ENCODE peak calls at places on chromosome 5, in six cellular contexts. One of them, this sample, is unnamed.

GRCh38 chr5:56910123-56910951 is 941 bp downstream of the SETD9 start:
- DNase-seq in GM12892: peak
- DNase-seq in GM12878: no peak
- DNase-seq in H1: no peak
- DNase-seq in HepG2: peak
- DNase-seq in K562: peak
- DNase-seq in this sample: no peak

GRCh38 chr5:87151547-87151946 is 116.1 kb upstream of the RASA1 start:
- DNase-seq in GM12892: no peak
- DNase-seq in GM12878: no peak
- DNase-seq in H1: no peak
- DNase-seq in HepG2: no peak
- DNase-seq in K562: peak
- DNase-seq in this sample: no peak

GRCh38 chr5:136054133-136054996 is 25.6 kb downstream of the TGFBI start:
- DNase-seq in GM12892: no peak
- DNase-seq in GM12878: no peak
- DNase-seq in H1: no peak
- DNase-seq in HepG2: no peak
- DNase-seq in K562: no peak
- DNase-seq in this sample: no peak

GRCh38 chr5:139659673-139660072 is 11.5 kb downstream of the CXXC5 start:
- DNase-seq in GM12892: no peak
- DNase-seq in GM12878: no peak
- DNase-seq in H1: no peak
- DNase-seq in HepG2: no peak
- DNase-seq in K562: no peak
- DNase-seq in this sample: no peak

GRCh38 chr5:172956228-172956627 is 3.0 kb upstream of the RPL26L1 start:
- DNase-seq in GM12892: no peak
- DNase-seq in GM12878: no peak
- DNase-seq in H1: no peak
- DNase-seq in HepG2: no peak
- DNase-seq in K562: no peak
- DNase-seq in this sample: no peak

GRCh38 chr5:67353500-67353931 is 156.9 kb upstream of the CD180 start:
- DNase-seq in GM12892: no peak
- DNase-seq in GM12878: no peak
- DNase-seq in H1: no peak
- DNase-seq in HepG2: no peak
- DNase-seq in K562: no peak
- DNase-seq in this sample: no peak

GRCh38 chr5:174424219-174425053 is 299.9 kb upstream of the MSX2 start:
- DNase-seq in GM12892: no peak
- DNase-seq in GM12878: no peak
- DNase-seq in H1: no peak
- DNase-seq in HepG2: no peak
- DNase-seq in K562: no peak
- DNase-seq in this sample: no peak

GRCh38 chr5:149424371-149425315 is 45.6 kb upstream of the IL17B start:
- DNase-seq in GM12892: no peak
- DNase-seq in GM12878: no peak
- DNase-seq in H1: no peak
- DNase-seq in HepG2: no peak
- DNase-seq in K562: no peak
- DNase-seq in this sample: no peak

GRCh38 chr5:116942622-116943021 is 368.0 kb upstream of the SEMA6A start:
- DNase-seq in GM12892: no peak
- DNase-seq in GM12878: no peak
- DNase-seq in H1: no peak
- DNase-seq in HepG2: no peak
- DNase-seq in K562: no peak
- DNase-seq in this sample: no peak

GRCh38 chr5:57889558-57889957 is 406.9 kb upstream of the ACTBL2 start:
- DNase-seq in GM12892: no peak
- DNase-seq in GM12878: no peak
- DNase-seq in H1: no peak
- DNase-seq in HepG2: peak
- DNase-seq in K562: peak
- DNase-seq in this sample: no peak

GRCh38 chr5:160262151-160262550 is 32.8 kb downstream of the FABP6 start:
- DNase-seq in GM12892: no peak
- DNase-seq in GM12878: no peak
- DNase-seq in H1: no peak
- DNase-seq in HepG2: peak
- DNase-seq in K562: no peak
- DNase-seq in this sample: no peak

GRCh38 chr5:138653502-138653901 is 78.3 kb upstream of the HSPA9 start:
- DNase-seq in GM12892: no peak
- DNase-seq in GM12878: no peak
- DNase-seq in H1: no peak
- DNase-seq in HepG2: no peak
- DNase-seq in K562: no peak
- DNase-seq in this sample: no peak

GRCh38 chr5:10836991-10837390 is 76.0 kb upstream of the DAP start:
- DNase-seq in GM12892: no peak
- DNase-seq in GM12878: no peak
- DNase-seq in H1: no peak
- DNase-seq in HepG2: no peak
- DNase-seq in K562: no peak
- DNase-seq in this sample: no peak

GRCh38 chr5:43560128-43560527 is 3.3 kb upstream of the PAIP1 start:
- DNase-seq in GM12892: no peak
- DNase-seq in GM12878: no peak
- DNase-seq in H1: no peak
- DNase-seq in HepG2: no peak
- DNase-seq in K562: no peak
- DNase-seq in this sample: no peak

GRCh38 chr5:30607301-30607700 is 586.2 kb upstream of the CDH6 start:
- DNase-seq in GM12892: no peak
- DNase-seq in GM12878: no peak
- DNase-seq in H1: no peak
- DNase-seq in HepG2: peak
- DNase-seq in K562: no peak
- DNase-seq in this sample: no peak

GRCh38 chr5:139878093-139878492 is 82.5 kb downstream of the PSD2 start:
- DNase-seq in GM12892: no peak
- DNase-seq in GM12878: no peak
- DNase-seq in H1: no peak
- DNase-seq in HepG2: no peak
- DNase-seq in K562: peak
- DNase-seq in this sample: no peak

GRCh38 chr5:61330341-61330878 is 1.6 kb upstream of the ZSWIM6 start:
- DNase-seq in GM12892: no peak
- DNase-seq in GM12878: no peak
- DNase-seq in H1: no peak
- DNase-seq in HepG2: peak
- DNase-seq in K562: peak
- DNase-seq in this sample: no peak

GRCh38 chr5:369151-369939 is 47.8 kb downstream of the AHRR start:
- DNase-seq in GM12892: no peak
- DNase-seq in GM12878: peak
- DNase-seq in H1: no peak
- DNase-seq in HepG2: no peak
- DNase-seq in K562: no peak
- DNase-seq in this sample: no peak

GRCh38 chr5:27652505-27652904 is 614.1 kb upstream of the CDH9 start:
- DNase-seq in GM12892: no peak
- DNase-seq in GM12878: no peak
- DNase-seq in H1: peak
- DNase-seq in HepG2: peak
- DNase-seq in K562: no peak
- DNase-seq in this sample: no peak

GRCh38 chr5:141611289-141611688 is 7.5 kb downstream of the DIAPH1 start:
- DNase-seq in GM12892: no peak
- DNase-seq in GM12878: no peak
- DNase-seq in H1: no peak
- DNase-seq in HepG2: no peak
- DNase-seq in K562: no peak
- DNase-seq in this sample: no peak

GRCh38 chr5:174608631-174609097 is 115.7 kb upstream of the MSX2 start:
- DNase-seq in GM12892: no peak
- DNase-seq in GM12878: no peak
- DNase-seq in H1: no peak
- DNase-seq in HepG2: no peak
- DNase-seq in K562: no peak
- DNase-seq in this sample: no peak

DNA sequence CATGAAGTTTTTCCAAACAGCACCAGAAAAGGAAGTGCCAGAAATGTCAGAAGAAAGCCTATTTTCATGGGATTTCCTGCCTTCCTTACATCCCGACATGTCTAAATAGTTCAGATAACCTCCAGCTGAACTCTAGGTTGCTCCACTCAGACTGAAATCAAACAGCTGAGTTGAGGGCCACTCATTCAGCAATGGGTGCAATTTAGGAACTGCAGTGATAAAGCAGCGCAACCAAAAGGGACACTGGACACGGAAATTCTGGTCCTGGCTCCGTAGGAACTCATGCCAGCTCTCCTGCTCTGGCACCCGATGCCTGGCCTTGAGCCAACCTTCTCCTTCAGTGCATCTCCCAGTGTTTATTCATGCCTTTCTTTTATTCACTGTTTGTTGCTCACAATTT is 127.1 kb downstream of the PDE4D start:
- DNase-seq in GM12892: no peak
- DNase-seq in GM12878: no peak
- DNase-seq in H1: no peak
- DNase-seq in HepG2: no peak
- DNase-seq in K562: no peak
- DNase-seq in this sample: no peak
- TF ChIP-seq POLR2A in GM12892: no peak
- TF ChIP-seq POLR2A in GM12878: no peak
- TF ChIP-seq POLR2A in H1: no peak
- TF ChIP-seq POLR2A in HepG2: no peak
- TF ChIP-seq POLR2A in K562: no peak
- TF ChIP-seq POLR2A in this sample: no peak

GRCh38 chr5:132688536-132689409 is 15.0 kb downstream of the IL4 start:
- DNase-seq in GM12892: no peak
- DNase-seq in GM12878: no peak
- DNase-seq in H1: no peak
- DNase-seq in HepG2: no peak
- DNase-seq in K562: no peak
- DNase-seq in this sample: no peak

GRCh38 chr5:132695956-132696355 is 22.2 kb downstream of the IL4 start:
- DNase-seq in GM12892: no peak
- DNase-seq in GM12878: no peak
- DNase-seq in H1: no peak
- DNase-seq in HepG2: no peak
- DNase-seq in K562: no peak
- DNase-seq in this sample: no peak

GRCh38 chr5:132689518-132689917 is 15.7 kb downstream of the IL4 start:
- DNase-seq in GM12892: no peak
- DNase-seq in GM12878: no peak
- DNase-seq in H1: no peak
- DNase-seq in HepG2: no peak
- DNase-seq in K562: no peak
- DNase-seq in this sample: no peak

GRCh38 chr5:132687995-132688394 is 14.2 kb downstream of the IL4 start:
- DNase-seq in GM12892: no peak
- DNase-seq in GM12878: no peak
- DNase-seq in H1: no peak
- DNase-seq in HepG2: no peak
- DNase-seq in K562: no peak
- DNase-seq in this sample: no peak

DNA sequence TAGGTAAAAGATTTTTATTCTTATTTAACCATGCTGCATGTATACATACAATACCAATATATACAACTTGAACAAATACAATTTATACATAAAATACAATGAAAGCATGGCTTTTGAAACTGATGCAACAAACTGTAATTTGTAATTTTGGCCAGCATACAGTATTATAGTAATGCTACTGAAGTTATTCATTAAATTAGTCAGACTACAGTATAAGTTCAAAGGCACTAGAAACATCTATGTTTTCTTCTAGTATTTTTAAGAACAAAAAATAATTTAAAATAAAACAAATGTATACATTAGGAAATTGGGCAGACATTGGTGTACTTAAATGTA is 18.8 kb downstream of the IL4 start:
- DNase-seq in GM12892: no peak
- DNase-seq in GM12878: no peak
- DNase-seq in H1: no peak
- DNase-seq in HepG2: no peak
- DNase-seq in K562: no peak
- DNase-seq in this sample: no peak
- TF ChIP-seq TAF1 in GM12892: no peak
- TF ChIP-seq TAF1 in GM12878: no peak
- TF ChIP-seq TAF1 in H1: no peak
- TF ChIP-seq TAF1 in HepG2: no peak
- TF ChIP-seq TAF1 in K562: no peak
- TF ChIP-seq TAF1 in this sample: no peak

GRCh38 chr5:54621742-54622141 is 104.2 kb downstream of the SNX18 start:
- DNase-seq in GM12892: no peak
- DNase-seq in GM12878: no peak
- DNase-seq in H1: no peak
- DNase-seq in HepG2: no peak
- DNase-seq in K562: no peak
- DNase-seq in this sample: no peak

GRCh38 chr5:54624671-54625583 is 107.4 kb downstream of the SNX18 start:
- DNase-seq in GM12892: no peak
- DNase-seq in GM12878: no peak
- DNase-seq in H1: no peak
- DNase-seq in HepG2: no peak
- DNase-seq in K562: no peak
- DNase-seq in this sample: no peak

GRCh38 chr5:54630738-54631369 is 113.3 kb downstream of the SNX18 start:
- DNase-seq in GM12892: no peak
- DNase-seq in GM12878: no peak
- DNase-seq in H1: no peak
- DNase-seq in HepG2: no peak
- DNase-seq in K562: no peak
- DNase-seq in this sample: no peak

GRCh38 chr5:54628049-54628448 is 110.5 kb downstream of the SNX18 start:
- DNase-seq in GM12892: no peak
- DNase-seq in GM12878: no peak
- DNase-seq in H1: no peak
- DNase-seq in HepG2: peak
- DNase-seq in K562: no peak
- DNase-seq in this sample: no peak

GRCh38 chr5:54626407-54626806 is 108.8 kb downstream of the SNX18 start:
- DNase-seq in GM12892: no peak
- DNase-seq in GM12878: no peak
- DNase-seq in H1: no peak
- DNase-seq in HepG2: no peak
- DNase-seq in K562: no peak
- DNase-seq in this sample: no peak
- TF ChIP-seq POLR2A in GM12892: no peak
- TF ChIP-seq POLR2A in GM12878: no peak
- TF ChIP-seq POLR2A in H1: no peak
- TF ChIP-seq POLR2A in HepG2: no peak
- TF ChIP-seq POLR2A in K562: no peak
- TF ChIP-seq POLR2A in this sample: no peak

DNA sequence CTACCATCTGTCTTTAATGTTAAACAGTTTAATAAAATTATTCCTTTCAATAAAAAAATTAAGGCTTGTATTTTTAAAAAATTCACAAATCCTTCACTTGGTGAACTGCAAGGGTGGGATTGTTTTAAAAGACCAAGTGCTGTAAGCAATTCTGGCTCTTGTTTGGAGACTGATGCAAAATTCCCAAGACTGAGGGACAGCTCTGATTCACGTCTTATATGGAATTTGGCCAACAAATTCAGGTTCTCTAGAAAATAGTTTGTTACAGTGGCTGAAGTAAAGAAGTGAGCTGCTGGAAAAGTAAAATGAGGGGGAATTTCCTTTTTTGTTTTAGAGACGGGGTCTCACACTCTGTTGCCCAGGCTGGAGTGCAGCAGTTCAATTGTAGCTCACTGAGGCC is 58.3 kb downstream of the PRELID2 start:
- DNase-seq in GM12892: no peak
- DNase-seq in GM12878: no peak
- DNase-seq in H1: no peak
- DNase-seq in HepG2: no peak
- DNase-seq in K562: no peak
- DNase-seq in this sample: no peak
- TF ChIP-seq TAF1 in GM12892: no peak
- TF ChIP-seq TAF1 in GM12878: no peak
- TF ChIP-seq TAF1 in H1: no peak
- TF ChIP-seq TAF1 in HepG2: no peak
- TF ChIP-seq TAF1 in K562: no peak
- TF ChIP-seq TAF1 in this sample: no peak